ENCODE peak calls at places on chromosome 20, in eight cellular contexts. H, Q, X, M, C, I, P and J are unnamed samples.

GRCh38 chr20:44066645-44067606 is 120.1 kb downstream of the JPH2 start:
- DNase-seq in X (no peak), I (no peak), H (peak), P (no peak), M (no peak), C (no peak), Q (no peak), J (peak)

GRCh38 chr20:62989201-62989601 is 17.6 kb downstream of the BHLHE23 start:
- DNase-seq in I (no peak), C (no peak), X (no peak), M (no peak), P (no peak), H (no peak), Q (no peak), J (no peak)

GRCh38 chr20:35883778-35884540 is 70.3 kb downstream of the SCAND1 start:
- DNase-seq in Q (peak), M (peak), P (peak), H (peak), X (peak), C (peak), I (peak), J (peak)

GRCh38 chr20:59583428-59584277 is 20.7 kb upstream of the PHACTR3 start:
- DNase-seq in C (peak), H (peak), I (peak), X (no peak), Q (no peak), P (peak), M (no peak), J (peak)

GRCh38 chr20:35466856-35467255 is 11.5 kb downstream of the CEP250 start:
- DNase-seq in P (no peak), M (no peak), I (no peak), X (no peak), Q (no peak), H (no peak), C (no peak), J (no peak)

GRCh38 chr20:53706511-53707031 is 112.9 kb upstream of the ZNF217 start:
- DNase-seq in C (no peak), I (no peak), M (no peak), Q (no peak), H (no peak), X (peak), P (no peak), J (no peak)

GRCh38 chr20:7399575-7399974 is 540.7 kb downstream of the HAO1 start:
- DNase-seq in M (no peak), P (no peak), Q (no peak), X (no peak), I (no peak), H (no peak), C (no peak), J (no peak)

GRCh38 chr20:3805594-3806264 is 9.6 kb downstream of the CDC25B start:
- DNase-seq in H (peak), Q (no peak), C (no peak), I (no peak), X (peak), P (peak), M (peak), J (no peak)

GRCh38 chr20:48975955-48976354 is 54.4 kb downstream of the ARFGEF2 start:
- DNase-seq in X (no peak), C (no peak), M (no peak), I (no peak), Q (no peak), P (no peak), H (no peak), J (no peak)

GRCh38 chr20:31790401-31790800 is 28.8 kb upstream of the MYLK2 start:
- DNase-seq in P (no peak), Q (no peak), C (no peak), M (no peak), I (no peak), X (no peak), H (no peak), J (no peak)

GRCh38 chr20:52410182-52410647 is 218.6 kb upstream of the ZFP64 start:
- DNase-seq in M (peak), I (no peak), C (no peak), X (peak), H (no peak), Q (peak), P (peak), J (no peak)

GRCh38 chr20:17298169-17298568 is 71.3 kb downstream of the PCSK2 start:
- DNase-seq in X (no peak), I (no peak), P (no peak), M (no peak), Q (no peak), H (no peak), C (no peak), J (no peak)

GRCh38 chr20:63835031-63835858 is 4.2 kb upstream of the ZBTB46 start:
- DNase-seq in I (peak), C (peak), X (peak), H (peak), Q (peak), P (peak), M (peak), J (peak)

GRCh38 chr20:49171928-49172327 is 16.2 kb downstream of the STAU1 start:
- DNase-seq in M (peak), H (no peak), X (no peak), I (peak), C (peak), Q (no peak), P (no peak), J (no peak)

GRCh38 chr20:37342231-37343177 is 3.4 kb upstream of the SRC start:
- DNase-seq in C (no peak), P (no peak), H (peak), X (no peak), I (no peak), M (no peak), Q (no peak), J (no peak)
- TF ChIP-seq CTCF in C (no peak), P (no peak), H (no peak), X (peak), I (no peak), M (no peak), Q (no peak), J (no peak)

DNA sequence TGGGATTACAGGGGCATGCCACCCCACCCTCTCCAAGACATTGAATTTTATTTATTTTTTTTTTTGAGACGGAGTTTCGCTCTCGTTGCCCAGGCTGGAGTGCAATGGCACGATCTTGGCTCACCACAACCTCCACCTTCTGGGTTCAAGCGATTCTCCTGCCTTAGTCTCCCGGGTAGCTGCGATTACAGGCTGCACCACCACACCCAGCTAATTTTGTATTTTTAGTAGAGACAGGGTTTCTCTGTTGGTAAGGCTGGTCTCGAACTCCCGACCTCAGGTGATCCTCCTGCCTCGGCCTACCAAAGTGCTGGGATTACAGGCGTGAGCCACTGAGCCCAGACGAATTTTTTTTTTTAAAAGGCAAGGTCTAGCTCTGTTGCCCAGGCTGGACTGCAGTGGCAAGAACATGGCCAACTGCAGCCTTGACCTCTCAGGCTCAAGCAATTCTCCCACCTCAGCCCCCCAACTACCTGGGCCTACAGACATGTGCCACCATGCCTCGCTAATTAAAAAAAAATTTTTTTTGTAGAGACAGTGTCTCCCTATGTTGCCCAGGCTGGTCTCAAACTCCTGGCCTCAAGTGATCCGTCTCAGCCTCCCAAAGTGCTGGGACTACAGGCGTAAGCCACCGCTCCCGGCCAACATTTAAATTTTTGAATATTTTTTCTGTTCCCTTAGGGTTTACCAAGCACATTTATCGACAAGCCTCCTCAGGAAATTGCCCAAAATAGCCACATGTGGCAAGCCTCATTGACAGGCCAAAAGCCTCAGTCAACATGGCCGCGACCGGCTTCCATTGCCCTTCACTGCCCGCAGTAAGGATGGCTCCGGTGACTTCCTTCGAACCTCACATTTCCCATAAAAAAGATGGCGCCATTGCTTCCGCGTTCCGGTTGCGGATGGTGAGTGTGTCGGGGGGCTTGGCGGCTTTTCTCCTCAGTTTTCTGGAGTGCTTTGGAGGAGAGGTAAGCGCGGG is at the start of gene SHLD1:
- DNase-seq in Q (peak), C (peak), H (peak), X (peak), I (peak), P (peak), M (peak), J (peak)
- TF ChIP-seq POLR2A in Q (no peak), C (no peak), H (no peak), X (peak), I (no peak), P (no peak), M (peak), J (no peak)

GRCh38 chr20:9889270-9889981 is 50.5 kb upstream of the PAK5 start:
- DNase-seq in I (no peak), Q (no peak), X (no peak), C (no peak), H (no peak), M (no peak), P (no peak), J (no peak)

GRCh38 chr20:9886227-9886626 is 47.4 kb upstream of the PAK5 start:
- DNase-seq in I (no peak), C (no peak), M (no peak), P (no peak), H (no peak), X (peak), Q (no peak), J (no peak)

GRCh38 chr20:9884666-9885065 is 45.8 kb upstream of the PAK5 start:
- DNase-seq in H (no peak), Q (no peak), C (no peak), M (no peak), I (no peak), X (peak), P (no peak), J (no peak)

GRCh38 chr20:9878096-9878495 is 39.2 kb upstream of the PAK5 start:
- DNase-seq in X (no peak), M (no peak), Q (no peak), C (no peak), H (no peak), I (no peak), P (no peak), J (no peak)

DNA sequence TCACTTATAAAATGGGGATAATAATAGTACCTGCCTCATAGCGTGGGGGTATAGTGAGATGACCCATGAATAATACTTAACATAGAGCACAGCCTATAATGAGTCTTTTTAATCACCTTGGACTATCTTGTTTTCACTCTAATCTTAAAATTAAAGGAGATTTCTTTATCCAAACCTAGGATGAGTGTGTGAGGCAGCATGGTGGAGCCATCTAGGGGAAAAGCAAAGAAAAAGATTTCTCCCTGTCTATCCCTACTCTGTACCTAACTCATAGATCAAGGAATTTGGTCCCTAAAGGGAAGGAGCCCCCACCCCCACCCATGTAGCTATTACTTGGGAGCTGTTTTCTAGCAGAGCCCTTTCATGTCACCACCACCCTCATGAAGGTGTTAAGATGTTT is 45.2 kb upstream of the PAK5 start:
- DNase-seq in Q (no peak), C (no peak), P (no peak), X (no peak), I (no peak), H (no peak), M (no peak), J (no peak)
- TF ChIP-seq CTCF in Q (no peak), C (no peak), P (no peak), X (no peak), I (no peak), H (no peak), M (no peak), J (no peak)

DNA sequence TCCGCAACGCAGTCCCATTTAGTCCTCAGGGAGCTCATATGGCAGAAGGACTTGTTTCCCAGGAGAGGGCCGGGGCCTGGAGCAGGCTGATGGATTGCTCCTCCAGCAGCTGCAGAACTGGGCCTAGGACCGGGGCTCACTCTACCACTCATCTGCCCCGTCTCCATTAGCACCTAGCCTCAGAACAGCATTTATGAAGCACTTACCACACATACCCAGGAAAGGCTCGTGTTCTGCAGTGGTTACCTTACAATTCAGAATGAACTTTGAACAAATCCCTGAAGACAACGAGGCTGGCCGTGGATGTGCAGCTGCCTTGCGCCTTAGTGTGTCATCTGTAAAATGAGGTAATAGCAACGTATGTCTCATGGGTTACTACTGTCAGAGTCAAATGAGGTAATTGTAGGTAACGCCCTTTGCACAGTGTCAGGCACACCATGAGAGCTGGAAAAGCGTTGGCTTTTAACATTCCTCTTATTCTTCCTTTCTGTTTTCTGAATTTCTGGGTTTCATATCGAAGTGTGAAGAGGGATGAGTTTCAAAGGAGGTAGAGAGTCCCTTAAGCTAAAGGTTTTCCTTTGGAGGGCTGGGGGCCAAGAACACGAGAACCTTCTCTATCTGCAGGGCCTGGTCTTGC is 46.3 kb upstream of the CD93 start:
- DNase-seq in H (no peak), I (peak), P (peak), Q (no peak), X (no peak), C (no peak), M (peak), J (no peak)
- TF ChIP-seq POLR2A in H (no peak), I (no peak), P (no peak), Q (no peak), X (no peak), C (no peak), M (peak), J (no peak)

GRCh38 chr20:58339741-58340140 is 30.2 kb downstream of the RAB22A start:
- DNase-seq in H (no peak), C (no peak), I (no peak), X (no peak), Q (no peak), P (no peak), M (no peak), J (no peak)
- TF ChIP-seq CTCF in H (no peak), C (no peak), I (no peak), X (no peak), Q (no peak), P (no peak), M (no peak), J (no peak)

GRCh38 chr20:38144608-38145093 is 20.4 kb downstream of the TGM2 start:
- DNase-seq in Q (no peak), P (no peak), C (no peak), I (no peak), M (no peak), H (no peak), X (no peak), J (no peak)

GRCh38 chr20:38143238-38143645 is 21.8 kb downstream of the TGM2 start:
- DNase-seq in Q (no peak), I (no peak), P (no peak), H (no peak), X (no peak), M (no peak), C (no peak), J (no peak)

GRCh38 chr20:38141889-38142494 is 23.1 kb downstream of the TGM2 start:
- DNase-seq in C (no peak), H (peak), X (no peak), Q (no peak), I (no peak), P (no peak), M (no peak), J (no peak)

GRCh38 chr20:38145094-38146075 is 19.7 kb downstream of the TGM2 start:
- DNase-seq in I (no peak), C (no peak), P (no peak), H (no peak), X (peak), M (no peak), Q (no peak), J (no peak)

DNA sequence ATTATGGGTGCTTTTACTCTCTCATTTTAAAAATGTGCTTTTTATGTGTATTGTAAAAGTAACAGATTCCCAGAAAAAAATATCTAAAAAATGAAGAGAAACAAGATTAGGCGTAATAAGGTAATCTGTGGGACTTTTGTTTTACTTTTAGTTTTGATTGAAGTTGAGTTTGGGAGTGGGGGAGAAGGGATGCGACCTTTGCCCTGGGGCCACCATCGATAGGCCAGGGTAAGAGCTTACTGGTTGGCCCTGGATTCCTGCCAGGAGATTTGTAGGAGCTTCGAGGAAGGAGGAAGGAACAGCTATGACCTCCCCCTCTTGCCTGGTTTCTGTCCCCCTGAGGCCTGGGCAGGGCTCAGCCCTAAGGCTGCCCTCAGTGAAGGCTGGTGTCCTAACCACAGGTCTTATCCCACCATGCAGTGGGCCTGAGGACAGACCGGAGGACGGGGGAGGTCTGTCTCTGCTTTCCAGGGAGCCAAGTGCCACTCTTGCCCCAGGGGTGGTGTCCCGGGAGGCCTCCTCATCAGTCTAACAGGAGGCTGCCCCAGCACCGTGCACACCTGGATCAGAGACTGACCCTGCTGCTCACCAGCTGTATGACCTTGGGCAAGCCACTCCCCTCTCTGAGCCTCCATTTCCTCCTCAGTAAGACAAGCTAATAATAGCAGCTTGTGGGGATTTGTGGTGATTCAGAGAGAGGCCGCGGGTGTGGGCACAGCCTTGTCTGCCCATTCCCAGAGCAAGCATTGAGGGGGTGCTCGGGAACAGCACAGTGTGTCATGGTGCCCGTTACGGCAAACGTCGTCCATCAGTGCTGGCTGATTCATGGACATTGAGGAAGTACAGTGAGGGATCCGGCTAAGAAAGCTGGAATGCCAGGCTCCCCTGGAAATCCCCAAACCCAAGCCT is 21.2 kb downstream of the TGM2 start:
- DNase-seq in I (no peak), X (peak), M (peak), C (no peak), Q (no peak), H (no peak), P (no peak), J (peak)
- TF ChIP-seq POLR2A in I (no peak), X (peak), M (no peak), C (no peak), Q (peak), H (no peak), P (no peak), J (no peak)

DNA sequence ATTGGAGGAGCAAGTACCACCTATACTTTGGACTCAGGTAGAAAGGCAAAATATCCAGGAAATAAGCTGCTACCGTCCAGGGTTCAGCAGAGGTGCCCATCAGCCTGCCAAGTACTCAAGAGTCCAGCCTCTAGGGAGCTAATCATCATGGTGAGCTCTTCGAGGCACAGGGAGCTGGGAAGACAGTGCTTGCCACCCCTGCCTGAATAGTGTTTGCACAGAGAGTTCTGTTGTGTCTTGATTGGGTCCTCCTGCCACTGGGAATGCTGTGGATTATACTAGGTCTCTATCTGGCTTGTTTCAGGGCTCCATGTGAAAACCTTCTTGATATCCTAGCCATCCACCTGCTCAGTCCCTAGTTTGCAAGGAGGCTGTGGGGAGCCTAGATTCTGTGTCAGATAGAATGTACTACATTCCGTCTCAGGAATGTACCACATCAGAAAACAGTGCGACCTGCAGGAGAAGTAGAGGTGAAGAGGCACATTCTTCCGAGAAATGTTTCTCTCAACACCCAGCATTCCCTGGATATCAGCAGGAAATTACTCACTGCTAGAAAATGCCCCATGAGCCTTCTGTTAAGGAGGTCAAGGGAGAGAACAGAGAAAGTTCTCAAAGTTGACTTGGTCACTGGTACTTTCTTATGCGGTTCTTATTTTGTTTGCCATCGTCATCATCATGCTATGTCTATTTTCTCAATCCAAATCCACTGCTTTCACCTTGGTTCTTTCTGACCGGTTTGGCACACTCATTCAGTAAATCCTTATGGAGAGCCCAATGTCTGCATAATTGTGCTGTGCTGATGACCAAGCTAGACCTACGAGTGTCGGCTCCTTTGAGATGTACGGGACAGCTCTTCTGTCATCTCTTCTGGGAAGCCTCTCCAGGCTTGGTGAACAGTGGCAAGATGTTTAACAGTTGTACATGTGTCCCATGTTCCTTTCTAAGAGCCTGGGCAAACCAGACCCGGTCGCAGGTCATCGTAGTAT is 30.7 kb downstream of the PTPN1 start:
- DNase-seq in X (peak), I (no peak), H (no peak), M (no peak), Q (no peak), C (no peak), P (no peak), J (no peak)
- TF ChIP-seq CTCF in X (peak), I (no peak), H (no peak), M (no peak), Q (no peak), C (no peak), P (no peak), J (no peak)